ENCODE peak calls at places on chromosomes 11 and 22, in six cellular contexts. V is ovary, W is pancreas, A is cardiac muscle cell, H is tibial artery, R is endothelial cell of umbilical vein. B is an unnamed sample. For H3K4me1, the result is how much of the 10 kb centered on the place peaks cover.

GRCh38 chr11:96817488-96817887 is 427.7 kb downstream of the JRKL start:
- DNase-seq in V (no peak), W (no peak), A (peak), H (no peak), R (no peak), B (no peak)

GRCh38 chr11:124085583-124085982 is 29.7 kb upstream of the VWA5A start:
- DNase-seq in V (no peak), W (no peak), A (no peak), H (no peak), R (no peak), B (no peak)

GRCh38 chr11:125763483-125763882 is 15.1 kb downstream of the PATE2 start:
- DNase-seq in V (no peak), W (no peak), A (no peak), H (no peak), R (peak), B (no peak)

GRCh38 chr22:35305525-35306070 is 5.9 kb downstream of the TOM1 start:
- DNase-seq in V (no peak), W (no peak), A (no peak), H (no peak), R (no peak), B (no peak)

GRCh38 chr11:70700453-70700852 is 302.1 kb downstream of the CTTN start:
- DNase-seq in V (no peak), W (peak), A (no peak), H (no peak), R (no peak), B (peak)

GRCh38 chr11:9461760-9462134 is 935 bp downstream of the ZNF143 start:
- DNase-seq in V (no peak), W (no peak), A (peak), H (no peak), R (peak), B (no peak)

GRCh38 chr11:133162228-133162627 is 370.1 kb downstream of the OPCML start:
- DNase-seq in V (no peak), W (peak), A (no peak), H (no peak), R (no peak), B (no peak)

GRCh38 chr22:30876221-30876751 is 92.3 kb downstream of the MORC2 start:
- DNase-seq in V (no peak), W (peak), A (no peak), H (peak), R (no peak), B (peak)

GRCh38 chr11:46127150-46127638 is 5.9 kb upstream of the PHF21A start:
- DNase-seq in V (no peak), W (no peak), A (peak), H (peak), R (no peak), B (no peak)

GRCh38 chr11:19625438-19625837 is 87.2 kb upstream of the NAV2 start:
- DNase-seq in V (no peak), W (no peak), A (no peak), H (no peak), R (no peak), B (no peak)

GRCh38 chr11:92259861-92260260 is 35.2 kb downstream of the FAT3 start:
- DNase-seq in V (no peak), W (no peak), A (no peak), H (no peak), R (no peak), B (no peak)

GRCh38 chr11:43579171-43579918 is 101.2 kb upstream of the HSD17B12 start:
- DNase-seq in V (no peak), W (peak), A (peak), H (no peak), R (peak), B (no peak)

GRCh38 chr11:128921790-128922189 is 20.9 kb downstream of the TP53AIP1 start:
- DNase-seq in V (no peak), W (no peak), A (no peak), H (no peak), R (no peak), B (no peak)

GRCh38 chr11:57413681-57414080 is 13.2 kb downstream of the SLC43A3 start:
- DNase-seq in V (no peak), W (no peak), A (no peak), H (no peak), R (no peak), B (no peak)

GRCh38 chr22:26990503-26991189 is 333.3 kb downstream of the MIAT start:
- DNase-seq in V (no peak), W (no peak), A (no peak), H (no peak), R (no peak), B (no peak)

GRCh38 chr11:86792150-86792549 is 8.2 kb upstream of the PRSS23 start:
- DNase-seq in V (no peak), W (no peak), A (no peak), H (no peak), R (no peak), B (no peak)

GRCh38 chr11:117423046-117423575 is 95.5 kb downstream of the CEP164 start:
- DNase-seq in V (no peak), W (no peak), A (no peak), H (no peak), R (no peak), B (peak)

GRCh38 chr11:48005133-48005532 is 24.8 kb downstream of the PTPRJ start:
- DNase-seq in V (no peak), W (no peak), A (peak), H (no peak), R (no peak), B (no peak)

GRCh38 chr11:47111318-47111804 is 65.3 kb downstream of the ARFGAP2 start:
- DNase-seq in V (no peak), W (no peak), A (no peak), H (no peak), R (no peak), B (no peak)

GRCh38 chr11:130050272-130050671 is 19.4 kb upstream of the APLP2 start:
- DNase-seq in V (no peak), W (no peak), A (no peak), H (no peak), R (no peak), B (no peak)

GRCh38 chr11:5196067-5196466 is 4.4 kb downstream of the OR51V1 start:
- DNase-seq in V (no peak), W (no peak), A (no peak), H (no peak), R (no peak), B (no peak)

GRCh38 chr11:43942651-43943356 is 367 bp downstream of the C11orf96 start:
- DNase-seq in V (peak), W (peak), A (peak), H (no peak), R (peak), B (peak)

DNA sequence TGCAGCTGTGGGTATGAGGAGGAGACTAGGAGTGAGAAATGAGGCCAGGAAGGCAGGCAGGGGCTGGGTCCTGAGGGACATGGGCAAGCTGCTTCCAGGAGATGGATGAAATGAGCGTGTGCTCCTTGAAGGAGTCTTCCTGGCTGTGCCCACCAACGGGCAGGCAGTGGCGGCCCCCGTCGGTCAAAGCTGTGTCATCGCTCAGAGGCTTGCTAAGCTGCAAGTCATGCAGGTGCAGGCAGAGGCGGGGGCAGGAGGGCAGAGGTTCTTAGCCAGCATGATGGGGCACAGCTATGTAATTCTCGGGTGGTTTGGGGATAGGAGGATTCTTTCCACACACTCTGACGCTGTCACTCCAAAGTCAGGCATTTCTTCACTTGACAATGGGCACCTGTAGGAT is 12.5 kb upstream of the PEX26 start:
- DNase-seq in V (no peak), W (peak), A (no peak), H (no peak), R (no peak), B (no peak)
- TF ChIP-seq CTCF in V (no peak), W (no peak), A (no peak), H (no peak), R (no peak), B (no peak)

GRCh38 chr11:34238533-34238932 is 119.3 kb downstream of the ABTB2 start:
- DNase-seq in V (no peak), W (no peak), A (peak), H (no peak), R (no peak), B (no peak)

GRCh38 chr11:34239465-34240149 is 118.2 kb downstream of the ABTB2 start:
- DNase-seq in V (no peak), W (no peak), A (no peak), H (no peak), R (no peak), B (no peak)

GRCh38 chr11:34242037-34242625 is 115.7 kb downstream of the ABTB2 start:
- DNase-seq in V (no peak), W (no peak), A (no peak), H (no peak), R (no peak), B (no peak)

GRCh38 chr11:34238966-34239365 is 118.8 kb downstream of the ABTB2 start:
- DNase-seq in V (no peak), W (no peak), A (peak), H (no peak), R (no peak), B (no peak)

DNA sequence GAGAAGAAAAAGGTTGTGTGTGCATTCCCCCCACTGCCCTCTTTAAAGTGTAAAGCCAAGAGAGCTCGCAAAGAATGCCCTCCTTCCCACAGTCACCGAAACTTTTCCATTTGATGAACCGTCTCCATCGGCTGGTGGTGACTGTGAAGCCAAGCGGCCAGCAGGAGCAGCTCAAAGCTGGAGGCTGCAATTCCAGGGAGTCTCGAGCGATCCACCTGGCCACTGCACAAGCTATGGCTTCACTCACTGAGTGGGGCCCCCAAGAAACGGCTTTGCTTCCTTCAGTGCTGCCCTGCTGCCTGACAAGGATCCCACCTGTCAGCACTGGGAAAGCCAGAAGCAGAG is 117.7 kb downstream of the ABTB2 start:
- DNase-seq in V (no peak), W (no peak), A (no peak), H (no peak), R (no peak), B (no peak)
- H3K4me1 ChIP-seq in V (under half), W (under half), A (half or more), H (under half), R (under half), B (under half)

GRCh38 chr22:23387827-23388491 is 192.1 kb downstream of the IGLL1 start:
- DNase-seq in V (no peak), W (no peak), A (no peak), H (peak), R (no peak), B (peak)

GRCh38 chr22:23385301-23386244 is 194.5 kb downstream of the IGLL1 start:
- DNase-seq in V (peak), W (peak), A (peak), H (peak), R (peak), B (peak)

GRCh38 chr22:23386822-23387580 is 193.1 kb downstream of the IGLL1 start:
- DNase-seq in V (no peak), W (no peak), A (no peak), H (peak), R (no peak), B (no peak)

GRCh38 chr22:23384899-23385298 is 195.2 kb downstream of the IGLL1 start:
- DNase-seq in V (no peak), W (no peak), A (no peak), H (no peak), R (no peak), B (no peak)

GRCh38 chr22:23386245-23386631 is 193.9 kb downstream of the IGLL1 start:
- DNase-seq in V (no peak), W (no peak), A (no peak), H (peak), R (no peak), B (no peak)
- TF ChIP-seq CTCF in V (peak), W (no peak), A (no peak), H (no peak), R (no peak), B (no peak)

GRCh38 chr11:28106351-28107043 is 1.5 kb downstream of the KIF18A start:
- DNase-seq in V (no peak), W (no peak), A (no peak), H (no peak), R (no peak), B (no peak)

GRCh38 chr11:28105869-28106268 is 2.1 kb downstream of the KIF18A start:
- DNase-seq in V (no peak), W (no peak), A (no peak), H (no peak), R (no peak), B (no peak)

GRCh38 chr11:28108909-28109308 is 721 bp downstream of the METTL15 start:
- DNase-seq in V (no peak), W (no peak), A (no peak), H (no peak), R (peak), B (no peak)

GRCh38 chr11:28107331-28107725 is 628 bp downstream of the KIF18A start:
- DNase-seq in V (no peak), W (no peak), A (peak), H (no peak), R (peak), B (no peak)

DNA sequence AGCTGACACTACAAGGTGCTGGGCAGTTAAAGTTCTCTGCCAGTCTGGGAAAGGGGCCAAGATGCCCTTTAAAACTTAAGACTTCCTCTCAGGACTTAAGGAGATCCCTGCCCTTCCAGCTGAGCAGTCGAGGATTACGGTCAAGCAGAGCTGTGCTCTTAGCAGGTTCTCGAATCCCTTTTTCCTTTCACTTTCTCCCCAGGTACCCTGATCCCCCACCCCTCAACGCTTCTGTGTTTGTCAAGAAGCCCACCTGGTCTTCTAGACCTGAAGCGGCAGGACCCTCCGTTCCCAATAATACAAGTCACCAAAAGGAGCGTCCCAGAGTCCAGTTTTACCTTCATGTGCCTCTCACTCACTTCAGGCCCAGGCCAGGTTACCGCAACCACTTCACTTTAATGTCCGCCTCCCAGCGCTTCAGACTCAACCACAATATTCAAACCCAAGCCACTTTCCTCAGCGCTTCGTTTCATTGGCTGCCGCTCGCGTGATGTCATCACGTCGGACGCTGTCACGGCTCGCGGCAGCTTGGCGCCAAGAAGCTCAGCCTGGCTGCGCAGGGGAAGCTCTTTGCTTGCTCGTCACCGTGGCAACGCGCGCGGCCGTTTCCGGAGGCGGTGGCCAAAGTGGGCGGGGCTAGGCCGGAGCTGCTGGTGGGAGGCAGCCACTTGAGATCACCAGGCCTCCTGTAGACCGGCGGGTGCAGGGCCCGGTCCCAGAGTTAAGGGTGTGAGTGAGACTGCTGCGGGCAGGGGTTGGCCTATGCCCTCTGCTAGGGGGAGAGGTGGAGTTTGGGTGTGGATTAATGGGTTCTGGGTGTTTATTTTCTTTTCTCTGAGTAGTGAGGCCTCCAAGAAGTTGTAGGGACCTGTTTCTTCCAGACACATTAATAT is at the start of the genes KIF18A and METTL15:
- DNase-seq in V (peak), W (peak), A (peak), H (peak), R (peak), B (peak)
- H3K4me1 ChIP-seq in V (under half), W (under half), A (under half), H (under half), R (under half), B (under half)

GRCh38 chr11:95512177-95512576 is 277.4 kb downstream of the FAM76B start:
- DNase-seq in V (peak), W (no peak), A (peak), H (peak), R (no peak), B (peak)

GRCh38 chr11:95505927-95506426 is 275.0 kb upstream of the SESN3 start:
- DNase-seq in V (no peak), W (no peak), A (peak), H (no peak), R (no peak), B (no peak)

GRCh38 chr11:95506777-95507176 is 275.8 kb upstream of the SESN3 start:
- DNase-seq in V (no peak), W (no peak), A (peak), H (no peak), R (no peak), B (no peak)

GRCh38 chr11:95508219-95508880 is 277.3 kb upstream of the SESN3 start:
- DNase-seq in V (no peak), W (no peak), A (peak), H (peak), R (no peak), B (no peak)

DNA sequence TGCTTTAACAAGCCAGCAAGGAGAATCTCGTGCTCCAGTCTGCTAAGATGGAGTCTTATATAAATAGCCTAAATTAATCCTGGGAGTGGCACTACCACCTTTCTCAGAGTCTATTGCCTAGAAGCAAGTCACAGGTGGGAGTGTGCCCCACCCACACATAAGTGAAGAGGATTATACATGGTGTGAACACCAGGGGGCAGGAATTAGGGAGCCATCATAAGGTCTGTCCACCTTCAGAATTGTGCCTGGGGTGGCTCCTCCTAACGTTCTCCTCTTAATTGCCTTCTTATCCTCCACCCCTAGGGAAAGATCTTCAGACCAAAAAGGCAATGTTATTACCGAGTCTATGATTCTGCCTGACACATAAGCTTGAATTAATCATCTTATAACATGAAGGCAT is 276.8 kb upstream of the SESN3 start:
- DNase-seq in V (no peak), W (no peak), A (no peak), H (no peak), R (no peak), B (no peak)
- TF ChIP-seq CTCF in V (no peak), W (no peak), A (peak), H (no peak), R (no peak), B (no peak)

DNA sequence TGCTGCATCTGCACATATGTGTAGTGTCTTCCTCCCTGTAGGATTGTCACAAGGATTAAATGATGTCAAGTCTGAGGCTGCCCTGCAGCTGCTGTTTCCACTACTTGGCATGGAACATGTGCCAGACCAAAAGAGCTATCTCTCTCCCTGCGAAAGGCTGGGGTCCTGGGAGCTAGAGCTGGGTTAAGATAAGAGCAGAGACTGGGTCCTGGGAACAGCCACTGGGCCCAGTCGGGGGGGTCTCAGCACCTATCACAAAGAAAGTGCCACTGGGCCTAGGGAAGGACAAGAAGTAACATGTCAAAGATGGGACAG is 9.6 kb downstream of the KCNQ1OT1 start:
- DNase-seq in V (no peak), W (no peak), A (no peak), H (peak), R (no peak), B (peak)
- H3K4me1 ChIP-seq in V (under half), W (under half), A (half or more), H (under half), R (under half), B (under half)

GRCh38 chr11:66281776-66282467 is 3.9 kb downstream of the CNIH2 start:
- DNase-seq in V (no peak), W (no peak), A (no peak), H (no peak), R (no peak), B (no peak)

GRCh38 chr11:66282468-66283455 is 4.8 kb downstream of the CNIH2 start:
- DNase-seq in V (peak), W (peak), A (peak), H (peak), R (peak), B (peak)

GRCh38 chr11:66285250-66285947 is 3.5 kb downstream of the YIF1A start:
- DNase-seq in V (no peak), W (no peak), A (no peak), H (no peak), R (no peak), B (no peak)

GRCh38 chr11:66284526-66285078 is 4.3 kb downstream of the YIF1A start:
- DNase-seq in V (no peak), W (no peak), A (no peak), H (no peak), R (no peak), B (no peak)

DNA sequence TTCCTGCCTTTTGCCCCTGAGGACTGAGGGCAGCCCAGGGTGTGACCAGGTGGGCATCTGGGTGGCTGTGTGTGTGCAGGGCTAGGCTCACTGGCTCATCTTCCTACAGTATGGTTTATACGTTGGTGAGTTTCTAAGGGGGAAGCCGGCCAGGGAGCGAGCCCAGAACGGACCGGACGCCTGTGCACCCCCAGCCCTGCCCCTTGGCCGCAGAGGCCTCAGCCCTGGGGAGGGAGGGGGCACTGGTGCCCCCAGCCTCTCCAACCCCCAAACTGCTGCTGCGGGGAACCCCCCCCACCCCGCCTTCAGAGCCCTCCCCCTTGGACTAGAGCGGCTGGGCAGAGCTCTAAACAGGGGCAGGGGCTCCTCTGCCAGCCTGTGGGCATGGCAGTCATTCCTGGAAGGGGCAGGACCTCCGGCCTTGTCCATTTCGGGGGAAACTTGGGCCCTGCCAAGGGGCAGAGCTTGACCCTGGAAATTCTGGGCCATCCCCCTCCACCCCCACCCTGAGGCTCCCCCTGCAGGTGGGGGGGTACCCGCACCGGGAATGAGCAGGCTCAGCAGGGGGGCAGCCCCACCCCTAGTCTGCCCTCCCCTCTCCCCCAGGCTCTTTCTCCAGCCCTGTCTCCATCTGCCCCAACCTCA is 5.4 kb downstream of the YIF1A start:
- DNase-seq in V (no peak), W (no peak), A (no peak), H (no peak), R (no peak), B (no peak)
- TF ChIP-seq CTCF in V (no peak), W (no peak), A (no peak), H (no peak), R (no peak), B (no peak)

B was measured in sigmoid colon.